ENCODE peak calls at places on chromosomes 11 and 22, in five cellular contexts. N, K, X, Y and R are unnamed samples.

GRCh38 chr22:29773233-29773632 is 6.1 kb downstream of the UQCR10 start:
- DNase-seq in Y (peak), X (no peak), N (no peak), K (peak), R (no peak)

GRCh38 chr22:43183496-43184263 is 3.3 kb downstream of the TTLL12 start:
- DNase-seq in N (no peak), X (no peak), K (no peak), Y (peak), R (peak)

GRCh38 chr22:40204331-40205116 is 26.8 kb downstream of the TNRC6B start:
- DNase-seq in X (no peak), K (no peak), Y (peak), N (no peak), R (no peak)

GRCh38 chr22:44578115-44578457 is 80.1 kb upstream of the RTL6 start:
- DNase-seq in K (no peak), Y (no peak), N (no peak), X (no peak), R (no peak)

GRCh38 chr11:121892131-121892681 is 223.8 kb downstream of the BLID start:
- DNase-seq in X (no peak), N (no peak), K (peak), Y (peak), R (no peak)

GRCh38 chr11:49995559-49995958 is 13.2 kb upstream of the OR4C12 start:
- DNase-seq in Y (peak), N (no peak), X (no peak), K (no peak), R (peak)

GRCh38 chr11:70399681-70400112 is 1.4 kb downstream of the CTTN start:
- DNase-seq in Y (peak), K (peak), N (no peak), X (peak), R (peak)

GRCh38 chr11:31797227-31798056 is 13.7 kb downstream of the PAX6 start:
- DNase-seq in Y (no peak), N (no peak), K (no peak), X (no peak), R (no peak)

GRCh38 chr11:104705475-104706195 is 192.6 kb downstream of the CASP12 start:
- DNase-seq in X (peak), K (peak), Y (peak), N (peak), R (peak)

GRCh38 chr11:129280027-129280811 is 88.1 kb upstream of the ARHGAP32 start:
- DNase-seq in Y (peak), K (no peak), X (peak), N (no peak), R (no peak)

GRCh38 chr22:28857288-28857687 is 26.1 kb upstream of the ZNRF3 start:
- DNase-seq in K (peak), Y (no peak), X (no peak), N (peak), R (no peak)

GRCh38 chr11:117605331-117605730 is 191.7 kb downstream of the DSCAML1 start:
- DNase-seq in K (no peak), N (no peak), X (no peak), Y (no peak), R (peak)

DNA sequence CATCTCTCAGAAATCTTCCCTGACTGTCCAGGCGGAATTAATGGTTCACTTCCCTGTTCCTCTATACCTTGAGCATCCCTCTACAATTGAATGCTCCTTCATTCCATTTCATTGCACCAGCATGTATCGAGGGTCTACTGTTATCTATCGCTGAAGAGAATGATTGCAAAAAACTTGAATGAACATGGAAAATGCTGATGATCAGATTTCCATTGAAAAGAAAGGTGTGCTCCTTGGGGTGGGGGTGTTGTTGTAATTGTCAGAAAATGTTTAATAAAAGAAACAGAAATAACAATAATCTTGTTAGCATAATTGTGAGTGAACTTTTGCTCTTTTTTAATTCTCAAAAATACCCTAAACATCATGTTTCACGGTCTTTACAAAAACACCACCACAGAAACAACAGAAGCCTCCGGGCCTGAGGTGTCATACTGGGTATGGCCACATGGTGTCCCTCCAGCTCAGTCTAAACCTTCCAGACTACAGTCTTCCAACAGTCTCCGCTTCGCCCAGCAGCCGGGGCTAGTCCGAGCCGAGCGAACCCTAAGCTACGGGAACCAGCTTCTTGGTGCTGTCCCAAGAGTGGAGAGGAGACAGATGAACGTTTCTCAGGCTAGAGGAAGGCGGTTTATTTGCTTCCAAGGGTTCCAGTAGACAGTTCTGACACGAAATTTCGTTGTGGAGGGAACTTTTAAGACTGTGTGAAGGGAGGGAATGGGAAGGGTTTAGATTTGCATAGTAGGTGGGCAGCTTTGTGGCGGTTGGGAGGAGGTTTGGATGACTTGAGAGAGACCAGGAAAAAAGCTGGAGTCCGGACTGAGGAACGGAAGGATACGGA is 75.8 kb upstream of the ZBED5 start:
- DNase-seq in N (peak), K (peak), Y (peak), X (peak), R (peak)
- H3K27ac ChIP-seq in N (peak), K (peak), Y (peak), X (peak), R (no peak)

DNA sequence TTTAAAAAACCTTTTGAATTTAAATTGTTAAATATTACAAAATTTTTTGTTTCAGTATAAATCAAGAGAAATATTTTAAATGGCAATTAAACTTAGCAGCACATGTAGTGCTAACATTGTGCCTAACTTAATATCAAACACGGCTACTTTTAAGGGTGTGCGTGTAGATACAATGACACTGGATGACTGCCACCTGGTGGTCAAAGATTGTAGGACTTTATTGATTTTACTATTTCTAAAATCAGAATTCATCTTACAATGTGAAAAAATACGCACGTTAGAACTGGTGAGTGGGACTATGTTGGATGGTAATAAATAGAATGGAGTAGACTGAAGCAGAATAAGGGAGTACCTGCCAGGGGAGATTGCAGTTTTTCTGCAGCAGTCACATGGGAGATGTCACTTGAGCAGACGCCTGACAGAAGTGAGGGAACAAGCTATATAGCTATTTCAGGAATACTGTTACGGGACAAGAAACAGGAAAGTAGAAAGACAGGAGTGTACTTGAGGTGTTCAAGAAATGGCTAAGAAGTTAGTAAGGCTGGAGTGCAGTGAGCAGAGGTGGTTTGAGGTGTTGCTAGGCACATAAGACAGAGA is 52.9 kb downstream of the UVRAG start:
- DNase-seq in X (no peak), Y (peak), K (no peak), N (no peak), R (no peak)
- TF ChIP-seq CTCF in X (peak), Y (peak), K (peak), N (peak), R (peak)

DNA sequence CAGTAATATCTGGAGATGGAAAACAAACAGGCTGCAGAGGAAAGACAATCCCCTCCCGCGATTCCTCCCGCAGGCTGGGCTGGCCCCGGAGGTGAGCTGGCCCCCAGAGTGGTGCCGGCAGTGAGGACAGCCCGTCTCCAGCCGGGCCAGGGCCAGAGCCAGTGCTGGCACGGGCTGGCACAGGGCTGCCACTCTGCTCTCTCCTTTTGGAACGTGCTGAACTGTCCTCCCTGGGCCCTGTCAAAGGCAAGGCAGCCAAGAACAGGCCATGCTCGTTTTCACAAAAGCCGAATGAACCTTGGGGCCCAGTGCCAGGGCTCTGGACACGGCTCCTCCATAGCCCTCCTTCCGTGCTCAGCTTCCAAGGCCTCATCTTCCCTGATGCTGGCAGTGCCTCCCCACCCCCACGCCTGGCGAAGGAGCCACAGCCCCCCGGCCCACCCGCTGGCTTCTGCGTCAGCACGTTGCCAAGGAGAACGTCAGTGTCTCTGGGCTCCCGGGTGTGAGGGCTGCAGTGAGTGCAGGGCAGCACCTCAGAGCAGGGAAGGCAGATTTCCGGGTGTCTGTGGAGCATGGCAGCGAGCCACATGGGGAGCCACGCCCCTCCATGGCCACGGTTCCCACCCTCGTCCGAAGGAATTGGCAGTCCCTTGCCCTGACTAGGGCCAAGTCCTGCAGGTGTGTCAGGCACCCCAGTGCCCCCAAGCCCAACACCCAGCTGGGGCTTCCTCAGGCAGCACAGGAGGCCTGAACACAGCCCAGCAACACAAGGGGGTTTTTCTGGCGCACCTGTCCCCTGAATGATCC is 28.6 kb downstream of the GNAZ start:
- DNase-seq in K (peak), Y (no peak), X (peak), N (no peak), R (no peak)
- H3K27ac ChIP-seq in K (no peak), Y (no peak), X (peak), N (peak), R (peak)

DNA sequence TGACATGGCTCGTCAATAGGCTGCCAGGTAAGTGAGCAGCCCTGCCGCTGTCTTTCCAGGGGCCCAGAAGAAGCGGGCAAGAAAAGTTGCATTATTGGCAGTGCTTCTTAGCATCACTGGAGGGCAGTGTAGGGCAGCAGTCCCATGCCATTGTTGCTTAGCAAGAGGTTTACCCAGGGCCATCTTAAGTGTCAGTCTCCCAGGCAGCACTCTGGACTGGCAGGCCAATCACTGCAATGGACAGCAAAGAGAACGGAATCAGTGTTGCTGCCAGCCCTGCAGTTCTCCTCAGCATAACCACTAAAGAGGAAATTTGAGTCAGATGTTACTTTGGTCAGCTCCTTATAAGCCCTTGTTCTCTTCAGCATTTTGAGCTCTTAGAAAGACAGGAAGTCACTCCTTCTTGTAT is 13.4 kb upstream of the GRK2 start:
- DNase-seq in Y (peak), N (no peak), K (peak), X (no peak), R (no peak)
- TF ChIP-seq CTCF in Y (peak), N (no peak), K (no peak), X (peak), R (no peak)

GRCh38 chr11:60858236-60858635 is 2.5 kb upstream of the PTGDR2 start:
- DNase-seq in K (no peak), X (no peak), N (peak), Y (no peak), R (no peak)

GRCh38 chr11:60862171-60862570 is 5.2 kb upstream of the ZP1 start:
- DNase-seq in N (peak), K (no peak), X (no peak), Y (no peak), R (no peak)

GRCh38 chr11:60858731-60859464 is 3.1 kb upstream of the PTGDR2 start:
- DNase-seq in N (peak), Y (no peak), K (no peak), X (no peak), R (no peak)

GRCh38 chr11:60859616-60860250 is 4.0 kb upstream of the PTGDR2 start:
- DNase-seq in N (peak), Y (no peak), X (no peak), K (no peak), R (no peak)

DNA sequence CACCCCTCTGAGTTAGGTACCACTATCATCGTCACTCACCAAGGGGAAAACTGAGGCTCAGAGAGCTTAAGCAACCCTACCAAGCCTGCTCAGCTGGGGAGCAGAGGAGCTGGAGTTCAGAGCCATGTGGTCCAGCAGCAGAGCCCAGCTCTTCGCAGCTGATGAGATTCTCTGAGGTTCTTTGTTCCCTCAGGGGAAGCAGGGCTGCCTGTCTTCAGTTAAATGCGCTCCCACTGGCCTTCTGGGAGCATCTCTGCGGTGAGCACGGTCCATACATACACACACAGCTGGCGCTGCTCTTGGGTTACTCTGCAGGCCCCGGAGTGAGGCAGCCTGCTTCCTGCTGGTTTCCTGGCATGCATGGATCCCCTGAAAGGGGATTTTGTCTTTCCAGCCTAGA is 5.2 kb upstream of the PTGDR2 start:
- DNase-seq in N (peak), Y (peak), K (no peak), X (no peak), R (no peak)
- H3K27ac ChIP-seq in N (no peak), Y (no peak), K (no peak), X (no peak), R (no peak)

GRCh38 chr11:843086-843704 is 543 bp downstream of the TSPAN4 start:
- DNase-seq in N (peak), K (no peak), Y (no peak), X (no peak), R (peak)
- TF ChIP-seq CTCF in N (no peak), K (no peak), Y (no peak), X (no peak), R (no peak)

GRCh38 chr11:123386746-123387510 is 43.1 kb upstream of the GRAMD1B start:
- DNase-seq in X (no peak), Y (no peak), N (no peak), K (no peak), R (no peak)

GRCh38 chr11:123392813-123393212 is 37.3 kb upstream of the GRAMD1B start:
- DNase-seq in K (no peak), X (no peak), Y (no peak), N (no peak), R (no peak)

GRCh38 chr11:123388640-123389039 is 41.4 kb upstream of the GRAMD1B start:
- DNase-seq in X (no peak), K (no peak), N (no peak), Y (no peak), R (no peak)

GRCh38 chr11:123391646-123392348 is 38.3 kb upstream of the GRAMD1B start:
- DNase-seq in X (no peak), Y (no peak), K (no peak), N (no peak), R (no peak)

DNA sequence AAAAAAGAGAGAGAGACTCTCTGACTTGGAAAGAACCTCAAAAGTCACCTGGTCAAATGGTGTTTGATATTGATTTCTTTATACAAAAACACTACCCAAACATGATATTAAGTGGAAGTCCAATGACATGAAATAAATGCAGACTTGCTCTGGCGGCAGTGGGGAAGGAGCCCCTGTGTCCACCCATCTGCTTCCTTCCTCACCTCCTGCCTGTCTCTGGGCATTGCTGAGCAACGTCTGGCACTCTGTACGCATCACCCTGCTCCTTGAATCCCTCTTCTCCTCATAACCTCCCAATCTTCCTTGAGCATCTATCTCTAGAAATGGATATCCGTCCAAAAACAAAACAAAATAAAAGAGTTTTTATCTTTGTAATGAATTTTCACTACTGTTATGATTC is 39.9 kb upstream of the GRAMD1B start:
- DNase-seq in X (no peak), Y (no peak), K (no peak), N (no peak), R (no peak)
- H3K27ac ChIP-seq in X (no peak), Y (no peak), K (no peak), N (no peak), R (no peak)

DNA sequence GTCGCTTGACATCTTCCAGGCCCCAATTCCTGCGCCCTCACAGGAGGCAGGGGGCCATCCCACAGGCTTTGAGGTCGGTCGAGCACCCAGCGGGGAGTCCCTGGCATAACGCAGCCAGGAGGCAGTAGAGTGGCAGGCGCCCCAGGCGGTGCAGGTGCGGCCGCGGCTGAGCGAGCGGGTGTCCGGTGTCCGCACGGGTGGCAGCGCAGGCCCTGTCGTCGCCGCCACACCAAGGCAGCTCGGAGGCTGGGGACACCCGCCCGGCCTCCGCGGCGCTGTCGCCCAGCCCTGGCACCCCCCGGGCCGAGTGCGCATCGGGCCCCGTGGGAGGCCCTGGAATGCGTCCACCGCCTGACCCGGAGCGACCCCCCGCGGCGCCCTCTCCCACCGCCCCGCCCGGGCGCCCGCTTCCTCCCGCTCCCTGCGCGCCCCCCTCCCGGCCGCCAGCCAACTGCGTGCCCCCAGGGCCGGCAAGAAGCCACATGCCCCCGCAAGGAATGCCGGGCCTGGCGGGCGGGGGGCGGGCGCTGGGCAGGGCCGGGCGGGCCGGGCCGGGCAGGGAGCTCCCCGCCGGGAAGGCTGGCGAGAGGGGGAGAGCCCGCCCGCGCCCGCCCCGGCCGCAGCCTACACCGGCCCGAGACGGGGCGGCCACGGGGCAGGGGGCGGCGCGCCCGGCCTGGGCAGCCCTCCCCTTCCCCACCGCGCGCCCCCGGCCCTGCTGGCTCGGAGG is 33.9 kb downstream of the PRDM11 start:
- DNase-seq in N (peak), X (peak), Y (peak), K (peak), R (peak)
- TF ChIP-seq CTCF in N (peak), X (peak), Y (peak), K (peak), R (peak)

DNA sequence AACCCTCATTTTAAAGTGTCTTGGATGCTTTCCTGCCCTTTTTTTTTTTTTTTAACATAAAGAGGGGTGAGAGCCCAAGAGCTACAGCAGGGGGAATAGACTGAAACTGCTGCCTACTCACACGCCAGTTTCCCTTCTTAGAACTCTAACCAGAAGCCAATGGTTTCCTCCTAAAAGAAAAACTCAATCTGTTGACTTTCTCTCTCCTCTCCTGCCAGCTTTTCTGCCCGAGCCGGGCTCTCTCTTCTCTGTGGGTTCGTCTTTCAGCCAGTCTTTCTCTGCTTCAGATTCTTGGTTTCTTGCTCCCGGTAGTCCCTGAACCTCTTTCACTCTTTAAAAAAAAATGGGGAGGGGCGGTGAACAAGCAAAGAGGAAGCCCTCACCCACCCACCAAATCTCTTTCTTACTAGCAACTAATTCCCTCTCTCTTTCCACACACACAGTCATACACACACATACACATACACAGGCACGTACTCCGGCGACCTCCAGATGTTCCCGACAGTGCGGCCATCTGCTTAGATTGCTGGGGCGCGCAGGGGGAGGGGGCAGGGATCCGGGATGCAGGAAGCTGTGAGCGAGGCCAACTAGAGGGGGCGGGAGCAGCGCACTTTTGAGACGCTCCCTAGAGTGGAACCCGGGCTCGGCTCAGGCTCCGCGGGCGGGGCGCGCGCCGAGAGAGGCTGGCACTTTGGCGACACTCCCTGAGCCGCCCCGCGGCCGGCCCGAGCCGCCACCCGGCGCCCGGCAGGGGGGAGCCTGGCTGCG is 446 bp upstream of the TSKU start:
- DNase-seq in X (peak), K (peak), Y (peak), N (peak), R (peak)
- H3K27ac ChIP-seq in X (peak), K (peak), Y (peak), N (peak), R (no peak)